ENCODE peak calls at places on chromosomes 3 and 15, in six cellular contexts. H is vagina, E is right lobe of liver, B is IMR-90, A is GM12878, L is suprapubic skin. R is an unnamed sample.

GRCh38 chr3:187267306-187267705 is 24.2 kb downstream of the MASP1 start:
- DNase-seq in H (no peak), E (no peak), B (no peak), A (no peak), L (no peak), R (no peak)

GRCh38 chr15:35958021-35958420 is 412.1 kb upstream of the DPH6 start:
- DNase-seq in H (no peak), E (no peak), B (peak; percentile 68), A (no peak), L (no peak), R (no peak)

GRCh38 chr15:26365077-26365476 is 407.8 kb downstream of the GABRB3 start:
- DNase-seq in H (no peak), E (no peak), B (no peak), A (no peak), L (no peak), R (no peak)

GRCh38 chr15:64682255-64682654 is 93.1 kb downstream of the RBPMS2 start:
- DNase-seq in H (no peak), E (no peak), B (no peak), A (no peak), L (no peak), R (no peak)

GRCh38 chr3:106824856-106825255 is 552.4 kb upstream of the CCDC54 start:
- DNase-seq in H (no peak), E (no peak), B (peak; percentile 65), A (no peak), L (no peak), R (no peak)

GRCh38 chr3:160163259-160163878 is 61.9 kb upstream of the C3orf80 start:
- DNase-seq in H (no peak), E (no peak), B (peak; percentile 47), A (no peak), L (no peak), R (no peak)

GRCh38 chr3:129289201-129289921 is 10.7 kb downstream of the HMCES start:
- DNase-seq in H (no peak), E (no peak), B (peak; percentile 86), A (no peak), L (peak; percentile 22), R (no peak)

GRCh38 chr3:130709671-130710070 is 37.0 kb downstream of the PIK3R4 start:
- DNase-seq in H (no peak), E (no peak), B (no peak), A (no peak), L (no peak), R (no peak)

GRCh38 chr3:22777834-22778233 is 425.3 kb upstream of the UBE2E2 start:
- DNase-seq in H (no peak), E (no peak), B (no peak), A (no peak), L (no peak), R (no peak)

GRCh38 chr15:22952826-22953579 is 27.2 kb downstream of the CYFIP1 start:
- DNase-seq in H (no peak), E (no peak), B (no peak), A (no peak), L (peak; percentile 52), R (no peak)

GRCh38 chr15:31162721-31163510 is 61.4 kb upstream of the TRPM1 start:
- DNase-seq in H (no peak), E (no peak), B (no peak), A (no peak), L (no peak), R (no peak)

GRCh38 chr3:2166552-2166951 is 67.9 kb downstream of the CNTN4 start:
- DNase-seq in H (no peak), E (no peak), B (no peak), A (no peak), L (no peak), R (no peak)

GRCh38 chr3:45792516-45793172 is 3.7 kb downstream of the SLC6A20 start:
- DNase-seq in H (peak; percentile 70), E (no peak), B (no peak), A (no peak), L (no peak), R (no peak)

GRCh38 chr15:60399931-60400330 is 2.1 kb upstream of the ANXA2 start:
- DNase-seq in H (no peak), E (no peak), B (peak; percentile 84), A (no peak), L (no peak), R (no peak)

GRCh38 chr3:14159426-14159825 is 19.0 kb downstream of the XPC start:
- DNase-seq in H (peak; percentile 55), E (no peak), B (no peak), A (no peak), L (no peak), R (no peak)

GRCh38 chr3:111874177-111874820 is 15.2 kb downstream of the PHLDB2 start:
- DNase-seq in H (no peak), E (no peak), B (peak; percentile 77), A (no peak), L (no peak), R (no peak)

GRCh38 chr3:17333893-17334292 is 408.5 kb downstream of the TBC1D5 start:
- DNase-seq in H (no peak), E (no peak), B (no peak), A (no peak), L (no peak), R (no peak)

GRCh38 chr3:72347819-72348319 is 500.4 kb downstream of the SHQ1 start:
- DNase-seq in H (no peak), E (peak; percentile 62), B (no peak), A (peak; percentile 50), L (peak; percentile 85), R (peak; percentile 16)

GRCh38 chr3:17070560-17070959 is 185.8 kb downstream of the PLCL2 start:
- DNase-seq in H (no peak), E (peak; percentile 75), B (peak; percentile 39), A (no peak), L (no peak), R (no peak)

GRCh38 chr3:52473031-52473430 is 17.6 kb downstream of the NISCH start:
- DNase-seq in H (no peak), E (no peak), B (no peak), A (no peak), L (no peak), R (no peak)
- H3K36me3 ChIP-seq in H (peaks cover 65% of the 10 kb centered on the region), E (peaks cover 3% of the 10 kb centered on the region), B (peaks cover 59% of the 10 kb centered on the region), A (peaks cover 31% of the 10 kb centered on the region), L (peaks cover 72% of the 10 kb centered on the region), R (peaks cover 21% of the 10 kb centered on the region)

DNA sequence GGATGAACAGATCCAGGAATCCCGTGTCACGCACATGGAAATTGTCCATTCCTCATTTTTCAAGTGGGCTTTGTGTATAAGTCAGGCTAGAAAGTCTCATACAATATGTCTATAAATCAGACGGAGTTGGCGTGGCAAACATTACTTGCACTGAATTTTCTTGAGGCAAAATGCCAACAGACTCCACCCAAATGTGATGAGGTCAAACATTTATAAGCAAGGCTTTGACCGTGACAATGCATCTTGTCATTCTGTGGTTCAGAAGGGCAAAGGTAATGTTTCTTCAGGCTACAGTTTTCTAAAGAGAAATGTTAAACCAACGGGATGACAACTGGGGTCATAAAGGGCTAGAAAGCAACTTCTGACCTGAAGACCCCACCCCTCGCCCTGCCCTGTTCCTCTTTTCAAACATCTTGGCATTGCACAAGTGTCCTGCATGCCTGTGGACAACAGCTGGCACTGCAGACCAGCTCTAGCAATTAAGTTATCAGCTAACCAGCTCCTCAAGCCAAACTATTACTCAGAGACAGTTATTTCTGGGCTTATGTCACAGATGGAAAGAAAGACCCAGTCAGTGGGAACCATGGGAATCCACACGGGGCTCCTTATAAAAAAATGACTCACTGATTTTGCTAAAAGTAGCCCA is 36.5 kb upstream of the SPTBN5 start:
- DNase-seq in H (no peak), E (no peak), B (peak; percentile 97), A (peak; percentile 17), L (no peak), R (no peak)
- TF ChIP-seq CTCF in H (no peak), E (peak; percentile 23), B (peak; percentile 59), A (peak; percentile 17), L (peak; percentile 12), R (no peak)

GRCh38 chr3:60708191-60708975 is 542.9 kb downstream of the FHIT start:
- DNase-seq in H (no peak), E (no peak), B (peak; percentile 75), A (no peak), L (no peak), R (no peak)

GRCh38 chr3:60703008-60703407 is 548.2 kb downstream of the FHIT start:
- DNase-seq in H (no peak), E (no peak), B (no peak), A (no peak), L (no peak), R (no peak)

GRCh38 chr3:60707452-60708020 is 543.7 kb downstream of the FHIT start:
- DNase-seq in H (no peak), E (no peak), B (peak; percentile 24), A (no peak), L (no peak), R (no peak)

DNA sequence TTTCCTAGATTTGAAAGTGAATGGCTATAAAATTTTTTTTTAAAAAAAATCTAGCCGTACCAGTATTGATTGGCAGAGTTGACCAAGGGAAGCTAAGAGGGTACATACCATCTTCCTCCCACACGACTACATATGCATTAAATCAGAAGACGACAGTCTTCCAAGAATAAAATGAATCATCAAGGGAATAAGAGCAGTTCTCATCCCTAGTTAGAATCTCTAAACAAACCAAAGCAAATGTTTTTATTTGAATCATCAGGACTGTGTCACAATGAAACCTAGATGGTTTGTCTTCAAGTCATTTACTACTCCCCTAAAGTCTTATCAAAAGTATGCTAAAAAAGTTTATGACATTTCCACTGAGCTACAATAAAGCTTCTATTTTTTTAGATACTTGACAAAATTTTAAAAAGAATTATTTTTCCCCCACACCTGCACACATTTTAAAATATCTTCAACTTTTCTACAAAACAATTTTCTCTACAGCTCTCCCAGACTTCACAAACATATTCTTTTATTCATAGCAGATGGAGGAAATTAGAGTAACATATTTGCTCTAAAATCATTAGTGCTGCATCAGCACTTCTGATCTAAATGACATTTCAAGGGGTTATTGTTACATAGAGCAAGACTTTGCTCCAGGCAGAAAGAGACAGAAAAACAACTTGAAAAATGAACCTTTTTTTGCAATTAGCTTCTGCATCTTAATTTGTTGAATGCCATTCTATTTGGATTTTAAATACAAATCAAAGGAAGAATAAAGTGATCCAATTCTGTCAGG is 547.1 kb downstream of the FHIT start:
- DNase-seq in H (no peak), E (no peak), B (peak; percentile 66), A (no peak), L (no peak), R (no peak)
- TF ChIP-seq POLR2A in H (no peak), E (no peak), B (no peak), A (no peak), L (no peak), R (no peak)

GRCh38 chr3:30687930-30688570 is 81.6 kb downstream of the TGFBR2 start:
- DNase-seq in H (no peak), E (no peak), B (no peak), A (no peak), L (no peak), R (no peak)
- H3K36me3 ChIP-seq in H (peaks cover 15% of the 10 kb centered on the region), E (peaks cover 7% of the 10 kb centered on the region), B (peaks cover 27% of the 10 kb centered on the region), A (no peaks in the 10 kb centered on the region), L (peaks cover 42% of the 10 kb centered on the region), R (no peaks in the 10 kb centered on the region)

DNA sequence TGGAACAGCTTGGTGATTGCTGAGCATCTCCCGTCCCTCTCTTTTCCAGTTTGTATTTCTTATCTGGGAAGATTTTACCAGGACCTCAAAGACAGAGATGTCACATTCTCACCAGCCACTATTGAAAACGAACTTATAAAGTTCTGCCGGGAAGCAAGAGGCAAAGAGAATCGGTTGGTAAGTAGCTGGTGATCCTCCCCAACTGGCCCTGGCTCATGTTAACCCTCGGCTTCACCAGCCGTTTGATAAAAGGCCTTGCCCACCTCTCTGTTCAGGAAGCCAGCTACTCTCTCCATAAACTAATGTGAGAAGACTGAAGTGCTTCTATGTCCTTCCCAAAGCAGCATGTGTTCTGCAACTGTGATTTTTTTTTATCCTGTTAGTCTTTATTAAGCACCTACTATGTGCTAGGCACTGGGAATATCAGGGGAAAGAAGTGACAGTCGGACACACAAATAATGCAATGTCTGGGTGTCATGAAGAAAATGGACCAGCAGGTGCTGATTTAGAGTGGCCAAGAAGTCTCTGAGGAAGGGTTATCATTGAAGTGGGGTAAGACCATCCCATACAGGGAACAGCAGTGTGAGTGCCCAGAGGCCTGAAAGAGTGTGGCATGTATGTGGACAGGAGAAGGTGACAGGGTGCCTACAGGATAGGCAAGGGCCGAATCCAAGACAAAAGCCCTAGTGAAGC is 1.2 kb downstream of the MANF start:
- DNase-seq in H (peak; percentile 37), E (no peak), B (no peak), A (no peak), L (no peak), R (no peak)
- TF ChIP-seq CTCF in H (no peak), E (no peak), B (no peak), A (no peak), L (no peak), R (no peak)